ENCODE peak calls at places on chromosomes 5 and 9, in five cellular contexts. One of them, this sample, is unnamed.

GRCh38 chr5:370959-371810 is 49.7 kb downstream of the AHRR start:
- DNase-seq in IMR-90: no peak
- DNase-seq in heart left ventricle: peak; percentile 13
- DNase-seq in astrocyte: no peak
- DNase-seq in heart right ventricle: peak; percentile 2
- DNase-seq in this sample: no peak

GRCh38 chr9:99779277-99779676 is 42.4 kb upstream of the NR4A3 start:
- DNase-seq in IMR-90: no peak
- DNase-seq in heart left ventricle: no peak
- DNase-seq in astrocyte: no peak
- DNase-seq in heart right ventricle: no peak
- DNase-seq in this sample: no peak

GRCh38 chr5:89447027-89447426 is 564.0 kb upstream of the MEF2C start:
- DNase-seq in IMR-90: no peak
- DNase-seq in heart left ventricle: no peak
- DNase-seq in astrocyte: no peak
- DNase-seq in heart right ventricle: no peak
- DNase-seq in this sample: no peak

GRCh38 chr5:36724429-36725332 is 118.3 kb downstream of the SLC1A3 start:
- DNase-seq in IMR-90: no peak
- DNase-seq in heart left ventricle: peak; percentile 45
- DNase-seq in astrocyte: no peak
- DNase-seq in heart right ventricle: peak; percentile 31
- DNase-seq in this sample: peak; percentile 40

GRCh38 chr9:80605129-80605528 is 1033.4 kb downstream of the TLE4 start:
- DNase-seq in IMR-90: peak; percentile 66
- DNase-seq in heart left ventricle: no peak
- DNase-seq in astrocyte: peak; percentile 47
- DNase-seq in heart right ventricle: no peak
- DNase-seq in this sample: no peak

GRCh38 chr5:157266286-157267007 is 524 bp downstream of the CYFIP2 start:
- DNase-seq in IMR-90: no peak
- DNase-seq in heart left ventricle: no peak
- DNase-seq in astrocyte: no peak
- DNase-seq in heart right ventricle: no peak
- DNase-seq in this sample: no peak

GRCh38 chr5:129001831-129002626 is 36.7 kb downstream of the SLC27A6 start:
- DNase-seq in IMR-90: no peak
- DNase-seq in heart left ventricle: no peak
- DNase-seq in astrocyte: no peak
- DNase-seq in heart right ventricle: no peak
- DNase-seq in this sample: no peak

GRCh38 chr9:127128341-127129072 is 6.1 kb upstream of the ANGPTL2 start:
- DNase-seq in IMR-90: peak; percentile 39
- DNase-seq in heart left ventricle: peak; percentile 71
- DNase-seq in astrocyte: peak; percentile 43
- DNase-seq in heart right ventricle: peak; percentile 73
- DNase-seq in this sample: peak; percentile 79

GRCh38 chr5:10354048-10354872 is 765 bp downstream of the MARCHF6 start:
- DNase-seq in IMR-90: peak; percentile 50
- DNase-seq in heart left ventricle: peak; percentile 43
- DNase-seq in astrocyte: peak; percentile 45
- DNase-seq in heart right ventricle: no peak
- DNase-seq in this sample: peak; percentile 33

GRCh38 chr5:165209101-165209727 is 1703.8 kb downstream of the MAT2B start:
- DNase-seq in IMR-90: peak; percentile 37
- DNase-seq in heart left ventricle: no peak
- DNase-seq in astrocyte: peak; percentile 24
- DNase-seq in heart right ventricle: no peak
- DNase-seq in this sample: no peak

GRCh38 chr5:74056789-74057164 is 430.8 kb downstream of the ARHGEF28 start:
- DNase-seq in IMR-90: peak; percentile 33
- DNase-seq in heart left ventricle: no peak
- DNase-seq in astrocyte: peak; percentile 23
- DNase-seq in heart right ventricle: no peak
- DNase-seq in this sample: no peak

GRCh38 chr9:134644715-134645606 is 3.4 kb downstream of the COL5A1 start:
- DNase-seq in IMR-90: peak; percentile 99
- DNase-seq in heart left ventricle: peak; percentile 68
- DNase-seq in astrocyte: peak; percentile 98
- DNase-seq in heart right ventricle: peak; percentile 76
- DNase-seq in this sample: peak; percentile 74

GRCh38 chr9:36358486-36358885 is 41.6 kb downstream of the RNF38 start:
- DNase-seq in IMR-90: no peak
- DNase-seq in heart left ventricle: no peak
- DNase-seq in astrocyte: no peak
- DNase-seq in heart right ventricle: no peak
- DNase-seq in this sample: no peak

GRCh38 chr5:73544429-73545402 is 20.7 kb downstream of the ANKRA2 start:
- DNase-seq in IMR-90: no peak
- DNase-seq in heart left ventricle: no peak
- DNase-seq in astrocyte: no peak
- DNase-seq in heart right ventricle: no peak
- DNase-seq in this sample: peak; percentile 19

GRCh38 chr9:19479874-19480273 is 71.1 kb downstream of the ACER2 start:
- DNase-seq in IMR-90: no peak
- DNase-seq in heart left ventricle: no peak
- DNase-seq in astrocyte: no peak
- DNase-seq in heart right ventricle: peak; percentile 15
- DNase-seq in this sample: no peak

GRCh38 chr5:129664336-129664937 is 83.5 kb upstream of the MINAR2 start:
- DNase-seq in IMR-90: peak; percentile 35
- DNase-seq in heart left ventricle: no peak
- DNase-seq in astrocyte: peak; percentile 2
- DNase-seq in heart right ventricle: peak; percentile 31
- DNase-seq in this sample: no peak

GRCh38 chr9:136085815-136086212 is 9.3 kb downstream of the NACC2 start:
- DNase-seq in IMR-90: no peak
- DNase-seq in heart left ventricle: peak; percentile 74
- DNase-seq in astrocyte: no peak
- DNase-seq in heart right ventricle: peak; percentile 73
- DNase-seq in this sample: peak; percentile 73

GRCh38 chr5:107864793-107865192 is 194.1 kb upstream of the EFNA5 start:
- DNase-seq in IMR-90: peak; percentile 76
- DNase-seq in heart left ventricle: no peak
- DNase-seq in astrocyte: peak; percentile 80
- DNase-seq in heart right ventricle: no peak
- DNase-seq in this sample: no peak

GRCh38 chr9:135068776-135069415 is 18.6 kb upstream of the OLFM1 start:
- DNase-seq in IMR-90: no peak
- DNase-seq in heart left ventricle: no peak
- DNase-seq in astrocyte: no peak
- DNase-seq in heart right ventricle: no peak
- DNase-seq in this sample: no peak

DNA sequence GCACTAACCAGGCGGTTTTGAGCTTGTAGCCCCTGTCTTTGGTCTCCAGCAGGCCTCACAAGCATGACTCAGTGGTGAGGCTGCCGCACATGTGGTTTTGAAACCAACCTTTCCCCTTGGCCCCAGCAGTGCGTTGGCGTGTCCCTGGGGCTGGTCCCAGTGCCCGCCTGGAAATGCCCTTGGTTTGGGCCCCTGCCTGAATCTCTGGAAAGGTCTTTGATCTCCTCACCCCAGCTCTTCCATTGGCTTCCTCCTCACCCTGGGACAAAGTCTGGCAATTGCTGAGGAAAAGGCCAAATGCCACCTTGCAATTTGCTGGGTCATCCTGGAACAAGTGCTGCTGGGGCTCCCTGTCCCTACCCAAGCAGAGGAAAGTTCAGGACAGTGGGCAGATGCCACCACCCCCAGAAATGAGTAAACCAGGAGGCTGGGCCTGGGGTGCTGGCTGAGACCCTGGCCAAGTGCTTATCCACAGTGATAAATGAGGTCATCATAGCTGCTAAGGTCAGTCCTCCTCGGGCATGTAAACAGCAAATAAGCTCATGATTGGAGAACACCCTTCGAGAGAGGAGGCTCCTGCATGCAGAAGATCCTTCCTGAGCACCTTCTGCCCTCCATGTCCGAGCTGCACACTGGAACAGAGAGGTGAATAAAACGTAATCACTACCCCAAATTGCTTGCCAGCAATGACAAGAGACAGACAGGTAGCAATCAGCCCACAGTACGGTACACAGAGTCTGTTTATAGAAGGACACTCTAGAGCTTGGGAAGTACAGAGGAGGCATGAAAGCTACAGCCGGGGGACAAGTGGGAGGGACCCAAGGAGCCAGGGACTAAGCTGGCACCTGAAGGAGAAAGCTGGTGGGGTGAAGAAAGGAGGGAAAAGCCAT is 98.9 kb upstream of the CPEB4 start:
- DNase-seq in IMR-90: peak; percentile 78
- DNase-seq in heart left ventricle: no peak
- DNase-seq in astrocyte: peak; percentile 89
- DNase-seq in heart right ventricle: no peak
- DNase-seq in this sample: no peak
- H3K4me1 ChIP-seq in IMR-90: peaks cover 10% of the 10 kb centered on the region
- H3K4me1 ChIP-seq in heart left ventricle: peaks cover 2% of the 10 kb centered on the region
- H3K4me1 ChIP-seq in astrocyte: peaks cover 16% of the 10 kb centered on the region
- H3K4me1 ChIP-seq in heart right ventricle: peaks cover 26% of the 10 kb centered on the region
- H3K4me1 ChIP-seq in this sample: peaks cover 13% of the 10 kb centered on the region

GRCh38 chr5:124725040-124725434 is 21.4 kb downstream of the ZNF608 start:
- DNase-seq in IMR-90: no peak
- DNase-seq in heart left ventricle: no peak
- DNase-seq in astrocyte: no peak
- DNase-seq in heart right ventricle: no peak
- DNase-seq in this sample: no peak

GRCh38 chr5:124721336-124721735 is 25.1 kb downstream of the ZNF608 start:
- DNase-seq in IMR-90: no peak
- DNase-seq in heart left ventricle: no peak
- DNase-seq in astrocyte: no peak
- DNase-seq in heart right ventricle: no peak
- DNase-seq in this sample: no peak

GRCh38 chr5:124726631-124727362 is 19.6 kb downstream of the ZNF608 start:
- DNase-seq in IMR-90: no peak
- DNase-seq in heart left ventricle: no peak
- DNase-seq in astrocyte: no peak
- DNase-seq in heart right ventricle: no peak
- DNase-seq in this sample: no peak

GRCh38 chr5:124725622-124726258 is 20.7 kb downstream of the ZNF608 start:
- DNase-seq in IMR-90: no peak
- DNase-seq in heart left ventricle: no peak
- DNase-seq in astrocyte: no peak
- DNase-seq in heart right ventricle: no peak
- DNase-seq in this sample: no peak

DNA sequence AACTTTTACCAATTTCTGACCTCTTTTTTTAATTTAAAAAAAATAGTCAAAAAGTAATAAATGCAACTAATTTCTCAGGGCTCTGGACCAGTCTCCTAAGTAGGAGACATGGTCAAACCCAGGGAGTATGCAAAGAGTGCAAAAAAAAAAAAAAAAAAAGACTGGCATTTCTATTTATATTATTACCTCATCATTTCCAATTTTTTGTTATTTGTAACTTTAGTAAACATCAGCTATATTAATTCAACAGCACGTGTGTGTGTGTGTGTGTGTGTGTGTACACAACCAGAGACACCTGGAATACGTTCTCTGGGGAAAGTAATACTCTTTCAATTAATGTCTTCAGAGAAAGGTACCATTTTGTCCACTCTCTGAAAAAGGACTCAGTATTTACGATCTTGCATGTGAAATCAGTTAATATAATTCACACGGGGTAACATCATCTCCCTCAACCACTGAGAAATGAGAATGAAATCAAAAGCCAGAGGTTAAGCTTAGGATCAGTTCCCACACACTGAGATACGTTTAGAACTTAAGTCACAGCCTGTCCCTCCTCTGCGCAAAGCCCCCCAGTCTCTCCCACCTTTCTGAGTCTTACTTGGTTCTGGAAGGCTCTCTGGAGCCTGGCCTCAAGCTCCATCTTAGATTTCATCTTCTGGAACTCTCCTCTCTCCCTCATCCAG is 21.9 kb downstream of the ZNF608 start:
- DNase-seq in IMR-90: no peak
- DNase-seq in heart left ventricle: no peak
- DNase-seq in astrocyte: no peak
- DNase-seq in heart right ventricle: no peak
- DNase-seq in this sample: no peak
- H3K4me3 ChIP-seq in IMR-90: no peak overlapping the region
- H3K4me3 ChIP-seq in heart left ventricle: no peak overlapping the region
- H3K4me3 ChIP-seq in astrocyte: no peak overlapping the region
- H3K4me3 ChIP-seq in heart right ventricle: no peak overlapping the region
- H3K4me3 ChIP-seq in this sample: no peak overlapping the region

DNA sequence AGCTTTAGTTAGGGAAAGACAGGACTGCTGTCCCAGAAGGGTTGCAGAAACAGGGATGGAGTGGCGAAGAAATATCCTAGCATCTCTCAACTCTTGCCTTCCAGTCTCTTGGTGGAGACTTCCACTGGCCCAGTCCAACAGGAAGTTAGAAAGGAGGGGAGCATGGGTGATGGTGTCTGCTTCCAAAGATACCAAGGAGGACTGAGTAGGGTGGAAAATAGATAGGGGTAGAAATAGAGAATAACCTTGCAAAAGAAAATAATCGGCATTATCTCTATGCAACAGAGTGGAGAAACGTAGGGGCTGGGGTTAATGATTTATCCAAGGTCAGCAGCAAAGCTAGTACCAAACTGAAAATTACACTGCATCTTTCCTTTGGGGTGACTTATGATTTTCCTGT is 242.3 kb downstream of the PSAT1 start:
- DNase-seq in IMR-90: no peak
- DNase-seq in heart left ventricle: no peak
- DNase-seq in astrocyte: no peak
- DNase-seq in heart right ventricle: no peak
- DNase-seq in this sample: no peak
- H3K27ac ChIP-seq in IMR-90: no peak overlapping the region
- H3K27ac ChIP-seq in heart left ventricle: no peak overlapping the region
- H3K27ac ChIP-seq in astrocyte: no peak overlapping the region
- H3K27ac ChIP-seq in heart right ventricle: no peak overlapping the region
- H3K27ac ChIP-seq in this sample: no peak overlapping the region

GRCh38 chr9:87581949-87582637 is 84.4 kb downstream of the DAPK1 start:
- DNase-seq in IMR-90: no peak
- DNase-seq in heart left ventricle: no peak
- DNase-seq in astrocyte: no peak
- DNase-seq in heart right ventricle: no peak
- DNase-seq in this sample: no peak

GRCh38 chr9:87579761-87580626 is 82.3 kb downstream of the DAPK1 start:
- DNase-seq in IMR-90: no peak
- DNase-seq in heart left ventricle: no peak
- DNase-seq in astrocyte: peak; percentile 67
- DNase-seq in heart right ventricle: no peak
- DNase-seq in this sample: no peak

GRCh38 chr9:87578625-87579024 is 81.0 kb downstream of the DAPK1 start:
- DNase-seq in IMR-90: no peak
- DNase-seq in heart left ventricle: no peak
- DNase-seq in astrocyte: no peak
- DNase-seq in heart right ventricle: no peak
- DNase-seq in this sample: no peak

GRCh38 chr9:87580941-87581438 is 83.3 kb downstream of the DAPK1 start:
- DNase-seq in IMR-90: no peak
- DNase-seq in heart left ventricle: no peak
- DNase-seq in astrocyte: no peak
- DNase-seq in heart right ventricle: no peak
- DNase-seq in this sample: no peak

DNA sequence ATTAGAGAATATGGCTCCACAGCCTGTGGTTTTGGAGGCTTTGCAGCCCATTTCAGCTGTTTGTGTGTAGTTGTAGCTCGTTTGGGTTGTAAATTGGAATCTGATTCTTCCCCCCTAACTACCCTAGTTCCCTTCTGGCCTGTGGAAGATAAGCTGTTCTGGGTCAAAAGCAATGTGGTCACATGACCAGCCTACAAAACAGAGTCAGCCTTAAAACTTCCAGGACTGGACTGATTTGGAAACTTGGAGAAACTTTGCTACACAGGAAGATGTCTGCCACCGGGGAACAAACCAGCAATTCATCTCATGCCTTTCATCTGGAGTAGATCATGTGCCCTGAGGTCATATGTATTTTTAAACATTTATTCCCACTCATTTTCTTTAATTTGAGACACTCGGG is 83.8 kb downstream of the DAPK1 start:
- DNase-seq in IMR-90: no peak
- DNase-seq in heart left ventricle: no peak
- DNase-seq in astrocyte: peak; percentile 44
- DNase-seq in heart right ventricle: no peak
- DNase-seq in this sample: no peak
- H3K4me1 ChIP-seq in IMR-90: peaks cover 2% of the 10 kb centered on the region
- H3K4me1 ChIP-seq in heart left ventricle: no peaks in the 10 kb centered on the region
- H3K4me1 ChIP-seq in astrocyte: no peaks in the 10 kb centered on the region
- H3K4me1 ChIP-seq in heart right ventricle: peaks cover 37% of the 10 kb centered on the region
- H3K4me1 ChIP-seq in this sample: peaks cover 8% of the 10 kb centered on the region

This sample was measured in left ventricle myocardium inferior.